ENCODE peak calls at places on chromosomes 16 and 17, in seven cellular contexts. P is T-helper 17 cell; I is endothelial cell; L is activated CD4-positive, alpha-beta T cell treated with anti-CD3 and anti-CD28 coated beads, Interleukin-2, amount 50 U/mL, for 24 hours; D is kidney epithelial cell; O is frontal cortex; Q is HuH-7.5. H is an unnamed sample.

GRCh38 chr17:27446569-27447301 is 9.5 kb upstream of the KSR1 start:
- DNase-seq in P (no peak), I (no peak), L (no peak), D (peak), O (no peak), Q (no peak), H (no peak)

GRCh38 chr17:50944054-50944901 is 78.1 kb upstream of the TOB1 start:
- DNase-seq in P (peak), I (peak), L (peak), D (no peak), O (peak), Q (peak), H (peak)

GRCh38 chr17:38354466-38354865 is 2.8 kb downstream of the SOCS7 start:
- DNase-seq in P (no peak), I (no peak), L (no peak), D (no peak), O (no peak), Q (no peak), H (no peak)

GRCh38 chr17:1294157-1294717 is 14.8 kb downstream of the TRARG1 start:
- DNase-seq in P (peak), I (no peak), L (peak), D (no peak), O (no peak), Q (no peak), H (no peak)

GRCh38 chr16:57372372-57373116 is at the start of gene CX3CL1:
- DNase-seq in P (no peak), I (peak), L (no peak), D (peak), O (peak), Q (peak), H (no peak)

GRCh38 chr16:85134076-85134793 is 22.0 kb upstream of the CIBAR2 start:
- DNase-seq in P (no peak), I (no peak), L (no peak), D (no peak), O (no peak), Q (no peak), H (no peak)

GRCh38 chr16:27174007-27174406 is 29.3 kb upstream of the KDM8 start:
- DNase-seq in P (peak), I (no peak), L (no peak), D (no peak), O (no peak), Q (no peak), H (no peak)

GRCh38 chr17:60524463-60525346 is 1.3 kb downstream of the APPBP2 start:
- DNase-seq in P (no peak), I (no peak), L (no peak), D (no peak), O (no peak), Q (peak), H (no peak)

GRCh38 chr16:81889896-81890634 is 111.0 kb downstream of the PLCG2 start:
- DNase-seq in P (no peak), I (peak), L (peak), D (no peak), O (peak), Q (peak), H (no peak)

H was measured in activated naive CD8-positive, alpha-beta T cell treated with anti-CD3 and anti-CD28 coated beads, Interleukin-2, amount 50 U/mL, for 16 hours.